ENCODE peak calls at places on chromosomes 2 and 18, in eight cellular contexts. H, F, B, N, W, P, K and I are unnamed samples.

GRCh38 chr2:235389626-235390025 is 104.2 kb upstream of the AGAP1 start:
- DNase-seq in F (no peak), H (no peak), P (no peak), W (no peak), N (no peak), K (no peak), B (no peak), I (no peak)

GRCh38 chr2:140353541-140353940 is 1573.4 kb upstream of the NXPH2 start:
- DNase-seq in H (peak; percentile 72), P (peak; percentile 83), B (no peak), N (peak; percentile 64), F (peak; percentile 43), W (no peak), K (no peak), I (no peak)

GRCh38 chr2:99651930-99652670 is 162.3 kb upstream of the REV1 start:
- DNase-seq in P (no peak), W (no peak), N (peak; percentile 27), B (no peak), H (no peak), F (peak; percentile 58), K (no peak), I (no peak)

GRCh38 chr2:136248242-136248641 is 130.3 kb upstream of the CXCR4 start:
- DNase-seq in K (no peak), N (peak; percentile 81), H (peak; percentile 29), B (no peak), W (no peak), F (peak; percentile 30), P (peak; percentile 47), I (no peak)

GRCh38 chr2:165911231-165911630 is 42.3 kb downstream of the TTC21B start:
- DNase-seq in B (no peak), F (peak; percentile 71), H (no peak), P (peak; percentile 16), N (no peak), W (no peak), K (no peak), I (no peak)

GRCh38 chr18:57437433-57437781 is 2.2 kb downstream of the ONECUT2 start:
- DNase-seq in W (no peak), K (no peak), H (no peak), F (no peak), P (no peak), B (no peak), N (no peak), I (peak; percentile 45)

GRCh38 chr2:189013677-189014380 is 39.7 kb downstream of the COL3A1 start:
- DNase-seq in K (no peak), F (no peak), W (no peak), N (peak; percentile 73), B (no peak), H (no peak), P (peak; percentile 60), I (no peak)

GRCh38 chr2:215603440-215603839 is 167.6 kb upstream of the FN1 start:
- DNase-seq in K (no peak), N (no peak), B (no peak), W (no peak), F (no peak), H (no peak), P (no peak), I (no peak)

GRCh38 chr2:73284296-73285161 is at the start of gene FBXO41:
- DNase-seq in F (peak; percentile 48), H (peak; percentile 66), P (peak; percentile 26), B (no peak), K (no peak), W (peak; percentile 80), N (peak; percentile 55), I (peak; percentile 86)

GRCh38 chr2:239278361-239278760 is 122.5 kb downstream of the HDAC4 start:
- DNase-seq in H (no peak), N (no peak), K (no peak), W (peak; percentile 10), F (no peak), P (no peak), B (no peak), I (no peak)

DNA sequence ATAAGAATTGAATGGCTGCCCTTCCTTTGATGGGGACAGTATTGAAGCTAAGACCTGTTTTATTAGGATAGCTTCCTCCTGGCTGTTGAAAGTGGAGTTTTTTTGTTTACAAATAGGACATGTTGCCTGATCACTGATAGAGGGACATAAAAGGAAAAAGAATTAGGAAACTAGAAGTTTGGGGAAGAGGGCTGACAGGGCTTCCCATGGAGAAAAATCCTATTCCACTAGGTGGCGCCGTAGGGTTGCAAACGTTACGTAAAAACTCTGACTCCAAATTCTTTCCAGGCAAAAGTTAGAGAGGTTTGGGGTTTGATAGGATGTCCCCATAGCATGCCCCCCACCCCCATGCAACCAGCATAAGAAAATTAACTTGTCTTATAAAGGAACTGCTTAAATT is 11.1 kb upstream of the RBFA start:
- DNase-seq in W (no peak), K (peak; percentile 43), P (no peak), B (no peak), H (peak; percentile 18), N (no peak), F (peak; percentile 9), I (no peak)
- H3K9me3 ChIP-seq in W (peaks cover 64% of the 10 kb centered on the region), K (peaks cover 9% of the 10 kb centered on the region), P (no peaks in the 10 kb centered on the region), B (peaks cover 16% of the 10 kb centered on the region), H (peaks cover 62% of the 10 kb centered on the region), N (no peaks in the 10 kb centered on the region), F (no peaks in the 10 kb centered on the region), I (peaks cover 26% of the 10 kb centered on the region)

GRCh38 chr2:120219766-120220165 is 3.4 kb downstream of the TMEM185B start:
- DNase-seq in H (no peak), K (no peak), P (no peak), F (no peak), N (no peak), B (no peak), W (no peak), I (no peak)

GRCh38 chr2:120220756-120221155 is 2.4 kb downstream of the TMEM185B start:
- DNase-seq in F (no peak), W (no peak), B (no peak), N (no peak), H (no peak), K (no peak), P (no peak), I (no peak)

GRCh38 chr2:120222186-120223033 is 790 bp downstream of the TMEM185B start:
- DNase-seq in P (no peak), W (no peak), N (no peak), K (no peak), B (peak; percentile 73), F (no peak), H (no peak), I (peak; percentile 76)

GRCh38 chr2:120223034-120223912 is at the start of gene TMEM185B:
- DNase-seq in P (peak; percentile 85), N (peak; percentile 88), K (no peak), B (peak; percentile 97), H (peak; percentile 90), W (peak; percentile 96), F (peak; percentile 92), I (peak; percentile 97)

DNA sequence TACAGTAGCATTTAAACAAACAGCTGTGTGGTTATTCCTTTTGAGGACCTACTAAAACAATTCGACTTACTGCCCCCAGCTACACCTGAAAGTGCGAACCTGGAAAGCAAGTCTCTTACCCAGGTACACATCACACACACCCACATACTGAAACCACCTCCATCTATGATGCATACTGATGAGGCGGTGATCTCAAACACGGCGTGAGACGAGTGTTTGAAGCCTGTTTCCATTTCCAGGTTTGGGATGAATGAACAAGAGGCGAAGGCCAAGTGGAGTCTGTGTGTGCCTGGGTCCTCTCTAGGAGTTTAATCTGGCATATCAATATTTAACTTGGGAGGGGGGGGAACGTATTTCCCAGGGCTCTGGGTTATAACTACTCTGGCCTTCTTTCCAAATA is 1.6 kb downstream of the TMEM185B start:
- DNase-seq in K (no peak), N (no peak), F (no peak), B (peak; percentile 12), P (no peak), W (no peak), H (no peak), I (no peak)
- H3K9me3 ChIP-seq in K (peaks cover 2% of the 10 kb centered on the region), N (no peaks in the 10 kb centered on the region), F (no peaks in the 10 kb centered on the region), B (no peaks in the 10 kb centered on the region), P (no peaks in the 10 kb centered on the region), W (no peaks in the 10 kb centered on the region), H (no peaks in the 10 kb centered on the region), I (no peaks in the 10 kb centered on the region)

DNA sequence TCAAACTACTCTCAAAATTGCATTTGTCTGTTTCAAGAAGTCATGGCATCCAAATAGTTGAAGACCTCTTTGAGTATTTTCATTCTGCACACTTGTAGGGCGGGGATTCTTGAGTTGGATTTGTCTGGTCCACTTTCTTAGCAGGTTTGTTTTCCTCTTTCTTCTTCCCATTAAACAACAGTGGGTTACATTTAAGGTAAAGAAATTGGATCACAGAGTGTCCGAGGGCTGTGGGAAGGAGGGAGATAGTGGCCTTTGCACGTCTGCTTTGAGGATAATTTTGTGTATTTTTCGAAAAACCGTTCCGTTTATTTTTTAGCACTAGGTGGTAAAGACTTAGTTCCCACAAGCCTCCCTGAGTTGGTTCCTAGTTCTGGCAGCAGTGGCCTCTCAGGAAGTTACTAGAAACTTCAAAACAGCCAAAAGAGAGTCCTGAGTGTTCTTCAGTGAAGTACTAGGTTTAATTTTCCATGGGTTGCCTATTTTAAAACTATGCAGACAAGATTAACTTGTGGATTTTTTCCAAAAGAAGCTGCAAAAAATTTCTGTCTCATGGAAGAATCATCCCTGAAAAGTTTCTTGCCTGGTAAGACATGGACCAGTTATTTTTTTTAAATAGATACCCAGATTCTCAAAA is 107.9 kb downstream of the CDC42EP3 start:
- DNase-seq in F (peak; percentile 57), N (no peak), K (no peak), B (no peak), H (no peak), W (no peak), P (no peak), I (no peak)
- H3K9me3 ChIP-seq in F (no peaks in the 10 kb centered on the region), N (no peaks in the 10 kb centered on the region), K (no peaks in the 10 kb centered on the region), B (no peaks in the 10 kb centered on the region), H (no peaks in the 10 kb centered on the region), W (no peaks in the 10 kb centered on the region), P (no peaks in the 10 kb centered on the region), I (no peaks in the 10 kb centered on the region)

GRCh38 chr2:88006912-88007439 is 9.4 kb downstream of the RNU2-63P start:
- DNase-seq in P (no peak), N (no peak), K (no peak), H (no peak), F (no peak), W (no peak), B (no peak), I (no peak)

GRCh38 chr2:88005776-88006175 is 10.6 kb downstream of the RNU2-63P start:
- DNase-seq in P (no peak), H (no peak), N (no peak), B (no peak), F (no peak), K (no peak), W (no peak), I (no peak)

GRCh38 chr2:87996570-87996969 is 19.8 kb downstream of the RNU2-63P start:
- DNase-seq in B (no peak), K (no peak), W (no peak), F (no peak), P (no peak), N (peak; percentile 42), H (no peak), I (no peak)

GRCh38 chr2:88003074-88003755 is 13.1 kb downstream of the RNU2-63P start:
- DNase-seq in B (no peak), N (peak; percentile 39), K (no peak), F (no peak), H (no peak), W (no peak), P (peak; percentile 16), I (no peak)

GRCh38 chr2:88002359-88002707 is 14.0 kb downstream of the RNU2-63P start:
- DNase-seq in H (no peak), B (no peak), K (no peak), P (no peak), F (no peak), N (no peak), W (no peak), I (no peak)
- H3K9me3 ChIP-seq in H (no peaks in the 10 kb centered on the region), B (no peaks in the 10 kb centered on the region), K (no peaks in the 10 kb centered on the region), P (no peaks in the 10 kb centered on the region), F (no peaks in the 10 kb centered on the region), N (no peaks in the 10 kb centered on the region), W (no peaks in the 10 kb centered on the region), I (no peaks in the 10 kb centered on the region)